ENCODE peak calls at places on chromosomes 12 and 14, in six cellular contexts. One of them, this sample, is unnamed.

GRCh38 chr14:25095784-25096390 is 45.9 kb upstream of the STXBP6 start:
- DNase-seq in thoracic aorta: no peak
- DNase-seq in NB4: peak; percentile 12
- DNase-seq in stimulated activated CD4-positive, alpha-beta T cell treated with anti-CD3 and anti-CD28 coated beads, Interleukin-1b, Interleukin-23, amount 100 ng/mL, for 1 hour: no peak
- DNase-seq in HFFc6: no peak
- DNase-seq in A172: no peak
- DNase-seq in this sample: no peak

GRCh38 chr12:88219861-88220260 is 77.8 kb downstream of the TMTC3 start:
- DNase-seq in thoracic aorta: no peak
- DNase-seq in NB4: no peak
- DNase-seq in A172: no peak
- DNase-seq in HFFc6: no peak
- DNase-seq in stimulated activated CD4-positive, alpha-beta T cell treated with anti-CD3 and anti-CD28 coated beads, Interleukin-1b, Interleukin-23, amount 100 ng/mL, for 1 hour: no peak
- DNase-seq in this sample: no peak

GRCh38 chr12:15527201-15527782 is 205.0 kb downstream of the PTPRO start:
- DNase-seq in A172: peak; percentile 19
- DNase-seq in thoracic aorta: no peak
- DNase-seq in stimulated activated CD4-positive, alpha-beta T cell treated with anti-CD3 and anti-CD28 coated beads, Interleukin-1b, Interleukin-23, amount 100 ng/mL, for 1 hour: no peak
- DNase-seq in HFFc6: peak; percentile 26
- DNase-seq in NB4: peak; percentile 41
- DNase-seq in this sample: peak; percentile 3

GRCh38 chr12:62714409-62715075 is 220.4 kb downstream of the PPM1H start:
- DNase-seq in HFFc6: no peak
- DNase-seq in stimulated activated CD4-positive, alpha-beta T cell treated with anti-CD3 and anti-CD28 coated beads, Interleukin-1b, Interleukin-23, amount 100 ng/mL, for 1 hour: no peak
- DNase-seq in A172: no peak
- DNase-seq in NB4: no peak
- DNase-seq in thoracic aorta: no peak
- DNase-seq in this sample: no peak

GRCh38 chr12:93972411-93973208 is 175.8 kb upstream of the PLXNC1 start:
- DNase-seq in stimulated activated CD4-positive, alpha-beta T cell treated with anti-CD3 and anti-CD28 coated beads, Interleukin-1b, Interleukin-23, amount 100 ng/mL, for 1 hour: no peak
- DNase-seq in thoracic aorta: no peak
- DNase-seq in NB4: no peak
- DNase-seq in HFFc6: peak; percentile 70
- DNase-seq in A172: no peak
- DNase-seq in this sample: no peak

GRCh38 chr14:99156026-99156425 is 116.0 kb downstream of the BCL11B start:
- DNase-seq in HFFc6: no peak
- DNase-seq in stimulated activated CD4-positive, alpha-beta T cell treated with anti-CD3 and anti-CD28 coated beads, Interleukin-1b, Interleukin-23, amount 100 ng/mL, for 1 hour: no peak
- DNase-seq in A172: no peak
- DNase-seq in thoracic aorta: no peak
- DNase-seq in NB4: no peak
- DNase-seq in this sample: no peak

GRCh38 chr12:45613306-45613705 is 116.2 kb upstream of the ARID2 start:
- DNase-seq in stimulated activated CD4-positive, alpha-beta T cell treated with anti-CD3 and anti-CD28 coated beads, Interleukin-1b, Interleukin-23, amount 100 ng/mL, for 1 hour: no peak
- DNase-seq in NB4: peak; percentile 14
- DNase-seq in HFFc6: peak; percentile 37
- DNase-seq in thoracic aorta: no peak
- DNase-seq in A172: peak; percentile 30
- DNase-seq in this sample: no peak

GRCh38 chr12:50132505-50133135 is 20.6 kb downstream of the COX14 start:
- DNase-seq in NB4: peak; percentile 76
- DNase-seq in thoracic aorta: no peak
- DNase-seq in A172: no peak
- DNase-seq in stimulated activated CD4-positive, alpha-beta T cell treated with anti-CD3 and anti-CD28 coated beads, Interleukin-1b, Interleukin-23, amount 100 ng/mL, for 1 hour: no peak
- DNase-seq in HFFc6: peak; percentile 16
- DNase-seq in this sample: no peak

GRCh38 chr12:116885496-116885895 is 4.3 kb upstream of the HRK start:
- DNase-seq in thoracic aorta: no peak
- DNase-seq in HFFc6: no peak
- DNase-seq in NB4: peak; percentile 84
- DNase-seq in stimulated activated CD4-positive, alpha-beta T cell treated with anti-CD3 and anti-CD28 coated beads, Interleukin-1b, Interleukin-23, amount 100 ng/mL, for 1 hour: no peak
- DNase-seq in A172: no peak
- DNase-seq in this sample: no peak

GRCh38 chr14:68008491-68008890 is 188.9 kb downstream of the RAD51B start:
- DNase-seq in stimulated activated CD4-positive, alpha-beta T cell treated with anti-CD3 and anti-CD28 coated beads, Interleukin-1b, Interleukin-23, amount 100 ng/mL, for 1 hour: no peak
- DNase-seq in thoracic aorta: no peak
- DNase-seq in NB4: no peak
- DNase-seq in A172: peak; percentile 33
- DNase-seq in HFFc6: no peak
- DNase-seq in this sample: no peak

GRCh38 chr14:58362798-58363412 is 32.8 kb upstream of the TOMM20L start:
- DNase-seq in A172: peak; percentile 7
- DNase-seq in thoracic aorta: no peak
- DNase-seq in NB4: peak; percentile 37
- DNase-seq in stimulated activated CD4-positive, alpha-beta T cell treated with anti-CD3 and anti-CD28 coated beads, Interleukin-1b, Interleukin-23, amount 100 ng/mL, for 1 hour: no peak
- DNase-seq in HFFc6: peak; percentile 2
- DNase-seq in this sample: no peak

GRCh38 chr12:87981495-87981894 is 47.7 kb downstream of the C12orf50 start:
- DNase-seq in stimulated activated CD4-positive, alpha-beta T cell treated with anti-CD3 and anti-CD28 coated beads, Interleukin-1b, Interleukin-23, amount 100 ng/mL, for 1 hour: no peak
- DNase-seq in NB4: no peak
- DNase-seq in A172: no peak
- DNase-seq in thoracic aorta: no peak
- DNase-seq in HFFc6: no peak
- DNase-seq in this sample: no peak

GRCh38 chr14:71497645-71498086 is 434.6 kb upstream of the RGS6 start:
- DNase-seq in A172: peak; percentile 37
- DNase-seq in HFFc6: peak; percentile 25
- DNase-seq in NB4: no peak
- DNase-seq in thoracic aorta: no peak
- DNase-seq in stimulated activated CD4-positive, alpha-beta T cell treated with anti-CD3 and anti-CD28 coated beads, Interleukin-1b, Interleukin-23, amount 100 ng/mL, for 1 hour: no peak
- DNase-seq in this sample: no peak

GRCh38 chr12:67415473-67415872 is 146.3 kb downstream of the CAND1 start:
- DNase-seq in NB4: peak; percentile 34
- DNase-seq in A172: peak; percentile 22
- DNase-seq in HFFc6: peak; percentile 35
- DNase-seq in thoracic aorta: no peak
- DNase-seq in stimulated activated CD4-positive, alpha-beta T cell treated with anti-CD3 and anti-CD28 coated beads, Interleukin-1b, Interleukin-23, amount 100 ng/mL, for 1 hour: no peak
- DNase-seq in this sample: no peak

GRCh38 chr12:62481843-62482540 is 15.4 kb downstream of the MON2 start:
- DNase-seq in thoracic aorta: no peak
- DNase-seq in HFFc6: no peak
- DNase-seq in NB4: no peak
- DNase-seq in stimulated activated CD4-positive, alpha-beta T cell treated with anti-CD3 and anti-CD28 coated beads, Interleukin-1b, Interleukin-23, amount 100 ng/mL, for 1 hour: no peak
- DNase-seq in A172: no peak
- DNase-seq in this sample: peak; percentile 10

GRCh38 chr12:109878749-109879148 is 1.6 kb downstream of the GLTP start:
- DNase-seq in HFFc6: no peak
- DNase-seq in stimulated activated CD4-positive, alpha-beta T cell treated with anti-CD3 and anti-CD28 coated beads, Interleukin-1b, Interleukin-23, amount 100 ng/mL, for 1 hour: no peak
- DNase-seq in NB4: no peak
- DNase-seq in thoracic aorta: no peak
- DNase-seq in A172: no peak
- DNase-seq in this sample: no peak

GRCh38 chr14:68634874-68635601 is 157.8 kb downstream of the ZFP36L1 start:
- DNase-seq in stimulated activated CD4-positive, alpha-beta T cell treated with anti-CD3 and anti-CD28 coated beads, Interleukin-1b, Interleukin-23, amount 100 ng/mL, for 1 hour: no peak
- DNase-seq in A172: no peak
- DNase-seq in thoracic aorta: no peak
- DNase-seq in HFFc6: no peak
- DNase-seq in NB4: no peak
- DNase-seq in this sample: no peak

GRCh38 chr14:21989090-21989489 is 315.5 kb upstream of the OR4E1 start:
- DNase-seq in stimulated activated CD4-positive, alpha-beta T cell treated with anti-CD3 and anti-CD28 coated beads, Interleukin-1b, Interleukin-23, amount 100 ng/mL, for 1 hour: no peak
- DNase-seq in NB4: no peak
- DNase-seq in thoracic aorta: no peak
- DNase-seq in HFFc6: no peak
- DNase-seq in A172: no peak
- DNase-seq in this sample: no peak

GRCh38 chr14:65502676-65503124 is 90.2 kb downstream of the FUT8 start:
- DNase-seq in stimulated activated CD4-positive, alpha-beta T cell treated with anti-CD3 and anti-CD28 coated beads, Interleukin-1b, Interleukin-23, amount 100 ng/mL, for 1 hour: no peak
- DNase-seq in HFFc6: peak; percentile 57
- DNase-seq in thoracic aorta: no peak
- DNase-seq in A172: peak; percentile 22
- DNase-seq in NB4: no peak
- DNase-seq in this sample: no peak

GRCh38 chr14:77989441-77989891 is 180.7 kb upstream of the NRXN3 start:
- DNase-seq in HFFc6: no peak
- DNase-seq in stimulated activated CD4-positive, alpha-beta T cell treated with anti-CD3 and anti-CD28 coated beads, Interleukin-1b, Interleukin-23, amount 100 ng/mL, for 1 hour: no peak
- DNase-seq in thoracic aorta: no peak
- DNase-seq in A172: no peak
- DNase-seq in NB4: no peak
- DNase-seq in this sample: peak; percentile 78

GRCh38 chr14:88490168-88490567 is 64.6 kb downstream of the PTPN21 start:
- DNase-seq in stimulated activated CD4-positive, alpha-beta T cell treated with anti-CD3 and anti-CD28 coated beads, Interleukin-1b, Interleukin-23, amount 100 ng/mL, for 1 hour: no peak
- DNase-seq in A172: no peak
- DNase-seq in HFFc6: no peak
- DNase-seq in thoracic aorta: no peak
- DNase-seq in NB4: no peak
- DNase-seq in this sample: no peak

This sample was measured in substantia nigra.